ENCODE peak calls at places on chromosomes 1 and 21, in four cellular contexts. N is H1, K is GM12878, L is HepG2. Z is an unnamed sample.
A peak's percentile ranks its signal among the peaks of the same experiment; 100 is the strongest.

GRCh38 chr21:28632718-28633408 is 359.8 kb downstream of the LTN1 start:
- DNase-seq in N (no peak), L (no peak), K (no peak), Z (peak; percentile 11)

GRCh38 chr1:65632230-65632629 is 160.5 kb upstream of the PDE4B start:
- DNase-seq in L (no peak), K (no peak), N (no peak), Z (no peak)

GRCh38 chr1:52057245-52057644 is 1.1 kb downstream of the BTF3L4 start:
- DNase-seq in N (no peak), K (no peak), L (no peak), Z (no peak)

GRCh38 chr1:228350831-228351781 is 55.5 kb downstream of the TRIM11 start:
- DNase-seq in L (no peak), N (no peak), K (no peak), Z (no peak)

GRCh38 chr1:115757866-115758265 is 10.6 kb downstream of the CASQ2 start:
- DNase-seq in N (no peak), L (no peak), K (no peak), Z (no peak)

GRCh38 chr1:229029644-229030235 is 241.2 kb upstream of the RAB4A start:
- DNase-seq in N (no peak), K (no peak), L (no peak), Z (no peak)

GRCh38 chr1:45974541-45975269 is 157.7 kb downstream of the PIK3R3 start:
- DNase-seq in K (no peak), N (no peak), L (peak; percentile 43), Z (no peak)

GRCh38 chr1:195806060-195806459 is 802.2 kb downstream of the KCNT2 start:
- DNase-seq in N (no peak), K (no peak), L (no peak), Z (no peak)

GRCh38 chr1:59733443-59734141 is 81.2 kb upstream of the HOOK1 start:
- DNase-seq in K (no peak), L (no peak), N (no peak), Z (no peak)

GRCh38 chr21:37208056-37208705 is 59.0 kb downstream of the VPS26C start:
- DNase-seq in L (peak; percentile 13), N (no peak), K (peak; percentile 68), Z (no peak)

GRCh38 chr1:200211157-200211556 is 183.6 kb downstream of the NR5A2 start:
- DNase-seq in L (no peak), N (no peak), K (no peak), Z (no peak)

GRCh38 chr1:20187813-20188454 is 1.6 kb upstream of the PLA2G2C start:
- DNase-seq in L (no peak), N (no peak), K (no peak), Z (no peak)

GRCh38 chr21:46203203-46203600 is 18.9 kb upstream of the SPATC1L start:
- DNase-seq in K (no peak), L (no peak), N (no peak), Z (no peak)

GRCh38 chr1:33320619-33321165 is at the start of gene A3GALT2:
- DNase-seq in K (no peak), L (no peak), N (no peak), Z (no peak)

GRCh38 chr1:112818990-112819689 is 104.0 kb upstream of the PPM1J start:
- DNase-seq in N (no peak), L (no peak), K (no peak), Z (no peak)

GRCh38 chr1:17978016-17978415 is 129.6 kb upstream of the IGSF21 start:
- DNase-seq in L (no peak), K (no peak), N (no peak), Z (no peak)

GRCh38 chr1:39158330-39159086 is 46.0 kb upstream of the MACF1 start:
- DNase-seq in K (peak; percentile 37), L (peak; percentile 99), N (no peak), Z (no peak)

GRCh38 chr1:192544983-192545393 is 30.6 kb upstream of the RGS1 start:
- DNase-seq in L (no peak), K (peak; percentile 86), N (no peak), Z (peak; percentile 18)

GRCh38 chr1:119718969-119719368 is 7.2 kb downstream of the PHGDH start:
- DNase-seq in K (no peak), N (no peak), L (no peak), Z (no peak)

GRCh38 chr1:118325545-118326225 is 140.7 kb upstream of the SPAG17 start:
- DNase-seq in N (no peak), K (no peak), L (no peak), Z (no peak)

GRCh38 chr1:27993241-27993640 is 33.5 kb downstream of the XKR8 start:
- DNase-seq in K (no peak), N (no peak), L (no peak), Z (no peak)

GRCh38 chr1:92536593-92537332 is 50.0 kb upstream of the GFI1 start:
- DNase-seq in N (no peak), L (peak; percentile 94), K (peak; percentile 82), Z (no peak)

GRCh38 chr1:47440849-47441170 is 3.0 kb downstream of the FOXD2 start:
- DNase-seq in L (no peak), K (no peak), N (no peak), Z (no peak)

GRCh38 chr1:172041689-172042088 is 200.4 kb downstream of the DNM3 start:
- DNase-seq in N (no peak), L (no peak), K (no peak), Z (no peak)

GRCh38 chr1:63892632-63893395 is 119.0 kb downstream of the ROR1 start:
- DNase-seq in L (no peak), K (peak; percentile 80), N (no peak), Z (no peak)

GRCh38 chr1:168960114-168960513 is 146.4 kb upstream of the ATP1B1 start:
- DNase-seq in K (no peak), L (no peak), N (no peak), Z (no peak)

GRCh38 chr1:238681021-238681420 is 705.3 kb upstream of the CHRM3 start:
- DNase-seq in K (no peak), L (no peak), N (no peak), Z (no peak)

GRCh38 chr1:92134331-92134730 is 54.2 kb downstream of the BTBD8 start:
- DNase-seq in K (no peak), L (no peak), N (no peak), Z (no peak)

DNA sequence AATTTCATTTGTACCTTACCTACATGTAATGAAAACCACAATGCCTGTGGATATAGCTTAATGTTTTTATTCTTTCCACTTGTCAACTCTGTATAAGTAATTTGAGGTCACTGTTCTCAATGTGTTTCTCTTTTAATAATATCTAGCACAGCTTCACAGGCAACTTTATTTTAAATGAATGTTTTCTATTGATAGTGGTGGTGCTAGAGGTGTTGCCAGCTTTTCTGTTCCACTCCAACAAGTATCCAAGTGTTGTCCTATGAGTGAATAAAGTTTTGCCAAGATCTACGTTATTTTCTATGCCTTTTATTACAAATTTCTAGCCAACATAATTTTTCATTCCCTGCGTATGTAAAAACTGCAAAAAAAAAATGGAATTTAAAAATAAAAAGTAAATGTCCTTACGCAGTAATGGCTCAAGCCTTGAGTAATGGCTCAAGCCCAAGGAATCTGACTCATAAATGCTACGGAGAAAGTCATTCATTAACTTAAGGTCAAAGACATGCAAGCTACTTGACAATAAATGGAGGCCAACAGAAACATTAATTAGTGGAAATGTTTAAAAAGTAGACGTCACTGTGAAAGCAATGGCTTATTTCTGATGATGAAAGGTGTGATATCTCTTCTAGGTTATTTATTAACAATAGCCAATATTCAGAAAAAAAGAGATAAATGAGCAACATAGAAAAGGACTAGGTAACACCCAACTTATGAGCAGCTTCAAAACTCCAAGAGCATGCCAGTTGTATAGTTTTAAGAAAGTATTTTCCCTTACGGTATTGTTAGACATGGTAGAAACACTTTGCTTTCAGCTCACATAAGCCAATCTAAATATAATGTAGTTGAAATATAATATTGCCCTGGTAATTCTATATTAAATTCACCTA is 71.4 kb downstream of the SLC44A5 start:
- DNase-seq in L (no peak), N (no peak), K (no peak), Z (no peak)
- TF ChIP-seq YY1 in L (no peak), N (no peak), K (no peak), Z (no peak)

DNA sequence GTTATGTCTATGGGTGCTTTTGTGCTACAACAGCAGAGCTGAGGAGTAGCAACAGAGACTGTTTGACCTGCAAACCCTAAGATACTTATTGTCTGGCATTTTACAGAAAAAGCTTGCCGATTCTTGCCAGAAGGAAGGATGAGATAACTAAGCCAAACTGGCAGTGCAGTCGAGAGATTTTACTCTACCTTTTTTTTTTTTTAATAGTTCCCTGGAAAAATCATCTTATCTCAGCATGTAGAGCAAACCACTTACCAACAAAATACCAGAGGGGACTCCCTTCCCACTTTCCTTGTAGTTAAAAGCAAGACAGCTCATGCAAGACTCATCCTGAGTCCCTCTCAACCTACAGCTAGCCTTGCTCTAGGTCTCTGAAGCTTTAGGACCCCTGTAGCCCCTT is 132.9 kb downstream of the SYT2 start:
- DNase-seq in N (no peak), K (no peak), L (no peak), Z (no peak)
- TF ChIP-seq SUZ12 in N (no peak), K (no peak), L (no peak), Z (no peak)

DNA sequence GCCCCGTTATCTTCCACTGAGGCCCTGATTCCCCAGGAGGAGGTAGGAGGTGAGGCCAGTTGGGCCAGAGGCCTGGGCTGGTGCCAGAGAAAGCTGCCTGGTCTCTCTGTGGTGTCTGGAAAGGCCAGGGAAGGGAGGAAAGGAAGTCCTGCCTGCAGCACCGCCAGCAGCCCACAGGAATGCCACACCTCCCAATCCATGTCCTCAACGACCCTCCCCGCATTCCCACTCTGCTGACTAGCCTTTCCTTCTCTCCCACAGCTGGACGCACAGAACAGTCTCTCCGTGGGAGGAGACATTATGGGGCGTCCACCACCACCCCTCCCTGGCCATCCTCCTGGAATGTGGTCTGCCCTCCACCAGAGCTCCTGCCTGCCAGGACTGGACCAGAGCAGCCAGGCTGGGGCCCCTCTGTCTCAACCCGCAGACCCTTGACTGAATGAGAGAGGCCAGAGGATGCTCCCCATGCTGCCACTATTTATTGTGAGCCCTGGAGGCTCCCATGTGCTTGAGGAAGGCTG is 18.0 kb downstream of the CSF1 start:
- DNase-seq in N (no peak), K (no peak), L (no peak), Z (no peak)
- TF ChIP-seq YY1 in N (no peak), K (no peak), L (no peak), Z (no peak)

DNA sequence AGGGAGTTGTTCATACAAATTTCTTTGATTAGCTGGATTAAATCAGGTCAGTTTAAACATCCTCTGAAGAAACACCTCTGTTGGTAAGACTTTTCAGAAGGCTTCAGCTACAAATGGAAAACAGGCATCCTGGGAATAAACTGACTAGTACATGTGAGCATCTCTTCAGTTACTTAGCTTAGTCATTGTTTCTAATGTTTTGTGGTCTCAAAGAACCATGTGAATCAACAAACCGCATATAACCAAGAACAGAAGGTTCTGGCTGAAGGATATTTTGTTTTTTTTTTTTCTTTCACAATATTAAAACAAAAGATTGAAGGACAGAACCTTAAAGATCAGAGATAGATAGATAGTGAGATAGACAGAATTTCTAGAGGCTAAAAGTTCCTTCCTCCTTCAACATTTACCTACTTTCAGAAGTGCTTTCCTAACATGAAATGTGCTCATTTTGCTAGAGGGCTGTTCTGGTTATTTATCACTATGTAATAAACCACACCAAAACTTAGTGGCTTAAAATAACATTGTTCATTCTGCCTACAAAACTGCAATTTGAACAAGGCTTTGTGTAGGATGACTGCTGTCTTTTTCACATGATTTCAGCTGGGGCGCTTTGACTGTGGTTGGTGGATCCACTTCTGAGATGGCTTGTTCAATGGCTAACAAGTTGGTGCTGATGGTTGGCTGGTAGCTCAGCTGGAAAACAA is 119.8 kb upstream of the PTGFR start:
- DNase-seq in K (no peak), L (no peak), N (no peak), Z (no peak)
- TF ChIP-seq SUZ12 in K (no peak), L (no peak), N (no peak), Z (no peak)